ENCODE peak calls at places on chromosomes 1 and 21, in six cellular contexts. One of them, this sample, is unnamed.

GRCh38 chr1:45938029-45938428 is 134.6 kb downstream of the MAST2 start:
- DNase-seq in tibial nerve: no peak
- DNase-seq in heart right ventricle: no peak
- DNase-seq in kidney: no peak
- DNase-seq in CD8-positive, alpha-beta memory T cell: no peak
- DNase-seq in upper lobe of right lung: no peak
- DNase-seq in this sample: no peak

GRCh38 chr1:66316464-66317155 is 217.3 kb upstream of the SGIP1 start:
- DNase-seq in tibial nerve: no peak
- DNase-seq in heart right ventricle: no peak
- DNase-seq in upper lobe of right lung: no peak
- DNase-seq in CD8-positive, alpha-beta memory T cell: no peak
- DNase-seq in kidney: no peak
- DNase-seq in this sample: no peak

GRCh38 chr21:43719748-43720538 is 1.0 kb downstream of the PDXK start:
- DNase-seq in tibial nerve: no peak
- DNase-seq in kidney: peak
- DNase-seq in upper lobe of right lung: peak
- DNase-seq in CD8-positive, alpha-beta memory T cell: no peak
- DNase-seq in heart right ventricle: no peak
- DNase-seq in this sample: no peak

GRCh38 chr1:30379684-30380624 is 343.4 kb downstream of the MATN1 start:
- DNase-seq in kidney: peak
- DNase-seq in upper lobe of right lung: peak
- DNase-seq in CD8-positive, alpha-beta memory T cell: peak
- DNase-seq in heart right ventricle: no peak
- DNase-seq in tibial nerve: no peak
- DNase-seq in this sample: peak

GRCh38 chr1:61377242-61377958 is 295.0 kb downstream of the NFIA start:
- DNase-seq in CD8-positive, alpha-beta memory T cell: no peak
- DNase-seq in upper lobe of right lung: no peak
- DNase-seq in tibial nerve: no peak
- DNase-seq in heart right ventricle: no peak
- DNase-seq in kidney: no peak
- DNase-seq in this sample: no peak

GRCh38 chr1:218274551-218274950 is 10.5 kb upstream of the RRP15 start:
- DNase-seq in heart right ventricle: no peak
- DNase-seq in kidney: no peak
- DNase-seq in upper lobe of right lung: no peak
- DNase-seq in tibial nerve: no peak
- DNase-seq in CD8-positive, alpha-beta memory T cell: no peak
- DNase-seq in this sample: no peak

GRCh38 chr1:33140153-33141149 is 41.4 kb downstream of the TRIM62 start:
- DNase-seq in heart right ventricle: no peak
- DNase-seq in upper lobe of right lung: no peak
- DNase-seq in tibial nerve: no peak
- DNase-seq in CD8-positive, alpha-beta memory T cell: no peak
- DNase-seq in kidney: no peak
- DNase-seq in this sample: no peak

GRCh38 chr1:19552291-19553010 is 67.1 kb upstream of the CAPZB start:
- DNase-seq in CD8-positive, alpha-beta memory T cell: no peak
- DNase-seq in tibial nerve: no peak
- DNase-seq in upper lobe of right lung: no peak
- DNase-seq in heart right ventricle: no peak
- DNase-seq in kidney: no peak
- DNase-seq in this sample: no peak

GRCh38 chr1:112950426-112950825 is 5.6 kb downstream of the SLC16A1 start:
- DNase-seq in CD8-positive, alpha-beta memory T cell: no peak
- DNase-seq in kidney: no peak
- DNase-seq in tibial nerve: no peak
- DNase-seq in heart right ventricle: no peak
- DNase-seq in upper lobe of right lung: no peak
- DNase-seq in this sample: no peak

GRCh38 chr1:84012018-84012417 is 13.1 kb upstream of the TTLL7 start:
- DNase-seq in heart right ventricle: no peak
- DNase-seq in tibial nerve: no peak
- DNase-seq in CD8-positive, alpha-beta memory T cell: no peak
- DNase-seq in upper lobe of right lung: no peak
- DNase-seq in kidney: no peak
- DNase-seq in this sample: no peak

GRCh38 chr1:215529111-215529510 is 38.0 kb upstream of the KCTD3 start:
- DNase-seq in kidney: no peak
- DNase-seq in tibial nerve: no peak
- DNase-seq in heart right ventricle: no peak
- DNase-seq in upper lobe of right lung: no peak
- DNase-seq in CD8-positive, alpha-beta memory T cell: no peak
- DNase-seq in this sample: no peak

GRCh38 chr1:107019166-107019565 is 37.3 kb upstream of the PRMT6 start:
- DNase-seq in kidney: no peak
- DNase-seq in heart right ventricle: no peak
- DNase-seq in CD8-positive, alpha-beta memory T cell: no peak
- DNase-seq in tibial nerve: no peak
- DNase-seq in upper lobe of right lung: no peak
- DNase-seq in this sample: no peak

GRCh38 chr1:160567858-160568682 is 11.2 kb downstream of the CD84 start:
- DNase-seq in CD8-positive, alpha-beta memory T cell: peak
- DNase-seq in tibial nerve: no peak
- DNase-seq in heart right ventricle: no peak
- DNase-seq in kidney: no peak
- DNase-seq in upper lobe of right lung: no peak
- DNase-seq in this sample: no peak

GRCh38 chr1:30645807-30646206 is 77.6 kb downstream of the MATN1 start:
- DNase-seq in kidney: no peak
- DNase-seq in heart right ventricle: no peak
- DNase-seq in upper lobe of right lung: peak
- DNase-seq in tibial nerve: no peak
- DNase-seq in CD8-positive, alpha-beta memory T cell: no peak
- DNase-seq in this sample: peak

GRCh38 chr1:153057375-153057774 is at the start of gene SPRR2A:
- DNase-seq in CD8-positive, alpha-beta memory T cell: no peak
- DNase-seq in heart right ventricle: no peak
- DNase-seq in tibial nerve: no peak
- DNase-seq in upper lobe of right lung: no peak
- DNase-seq in kidney: no peak
- DNase-seq in this sample: no peak

GRCh38 chr21:34884346-34884929 is 164.7 kb downstream of the RUNX1 start:
- DNase-seq in upper lobe of right lung: no peak
- DNase-seq in kidney: no peak
- DNase-seq in tibial nerve: no peak
- DNase-seq in CD8-positive, alpha-beta memory T cell: no peak
- DNase-seq in heart right ventricle: no peak
- DNase-seq in this sample: no peak

GRCh38 chr21:30443226-30443625 is 3.2 kb downstream of the KRTAP15-1 start:
- DNase-seq in upper lobe of right lung: no peak
- DNase-seq in heart right ventricle: no peak
- DNase-seq in tibial nerve: no peak
- DNase-seq in CD8-positive, alpha-beta memory T cell: no peak
- DNase-seq in kidney: no peak
- DNase-seq in this sample: no peak

GRCh38 chr21:30444204-30444603 is 4.1 kb downstream of the KRTAP15-1 start:
- DNase-seq in CD8-positive, alpha-beta memory T cell: no peak
- DNase-seq in kidney: no peak
- DNase-seq in tibial nerve: no peak
- DNase-seq in upper lobe of right lung: no peak
- DNase-seq in heart right ventricle: no peak
- DNase-seq in this sample: no peak

GRCh38 chr21:30446969-30447368 is 6.9 kb downstream of the KRTAP15-1 start:
- DNase-seq in heart right ventricle: no peak
- DNase-seq in upper lobe of right lung: no peak
- DNase-seq in CD8-positive, alpha-beta memory T cell: no peak
- DNase-seq in kidney: no peak
- DNase-seq in tibial nerve: no peak
- DNase-seq in this sample: no peak

GRCh38 chr21:30448514-30448913 is 8.4 kb downstream of the KRTAP15-1 start:
- DNase-seq in tibial nerve: no peak
- DNase-seq in heart right ventricle: no peak
- DNase-seq in kidney: no peak
- DNase-seq in upper lobe of right lung: no peak
- DNase-seq in CD8-positive, alpha-beta memory T cell: no peak
- DNase-seq in this sample: no peak
- H3K27ac ChIP-seq in tibial nerve: no peak
- H3K27ac ChIP-seq in heart right ventricle: no peak
- H3K27ac ChIP-seq in kidney: no peak
- H3K27ac ChIP-seq in upper lobe of right lung: no peak
- H3K27ac ChIP-seq in CD8-positive, alpha-beta memory T cell: no peak
- H3K27ac ChIP-seq in this sample: no peak

DNA sequence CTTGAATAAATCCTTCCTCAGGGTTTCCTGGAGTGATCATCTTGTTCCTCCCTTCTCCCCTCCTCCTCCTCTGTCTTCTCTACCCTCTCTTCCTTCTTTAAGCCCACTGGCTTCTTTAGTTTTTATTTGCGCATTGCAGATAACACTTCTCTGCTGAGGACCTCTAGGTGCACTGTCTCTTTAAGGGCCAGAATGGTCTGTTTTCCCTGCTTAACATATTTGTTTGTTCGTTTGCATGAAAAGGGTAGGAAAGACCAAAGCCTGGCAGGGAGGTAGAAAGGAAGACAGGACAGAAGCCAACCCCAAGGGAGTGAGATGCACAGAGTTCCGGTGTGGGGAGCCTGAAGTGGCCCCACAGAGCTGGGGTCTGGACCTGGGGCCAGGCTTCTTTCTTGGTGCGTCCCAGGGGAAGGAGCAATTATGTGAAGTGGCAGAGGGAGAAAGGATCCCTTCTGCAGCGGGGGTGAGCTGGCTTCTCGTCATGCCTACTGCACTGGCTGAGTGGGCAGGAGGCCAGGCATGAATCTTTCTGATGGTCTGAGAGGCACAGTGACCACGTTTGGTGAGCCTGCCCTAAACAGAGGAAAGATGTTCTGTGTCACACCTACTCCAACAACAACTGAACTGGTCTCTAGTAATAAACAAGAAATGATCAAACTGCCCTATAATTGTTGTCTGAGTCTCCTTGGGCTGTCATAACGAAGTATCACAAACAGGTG is 232.7 kb downstream of the KCNJ6 start:
- DNase-seq in upper lobe of right lung: no peak
- DNase-seq in tibial nerve: no peak
- DNase-seq in CD8-positive, alpha-beta memory T cell: no peak
- DNase-seq in heart right ventricle: no peak
- DNase-seq in kidney: no peak
- DNase-seq in this sample: no peak
- H3K27ac ChIP-seq in upper lobe of right lung: no peak
- H3K27ac ChIP-seq in tibial nerve: no peak
- H3K27ac ChIP-seq in CD8-positive, alpha-beta memory T cell: no peak
- H3K27ac ChIP-seq in heart right ventricle: no peak
- H3K27ac ChIP-seq in kidney: no peak
- H3K27ac ChIP-seq in this sample: no peak

GRCh38 chr1:11109361-11109760 is 9.7 kb upstream of the EXOSC10 start:
- DNase-seq in kidney: no peak
- DNase-seq in tibial nerve: no peak
- DNase-seq in CD8-positive, alpha-beta memory T cell: no peak
- DNase-seq in upper lobe of right lung: no peak
- DNase-seq in heart right ventricle: no peak
- DNase-seq in this sample: no peak
- H3K27ac ChIP-seq in kidney: no peak
- H3K27ac ChIP-seq in tibial nerve: peak
- H3K27ac ChIP-seq in CD8-positive, alpha-beta memory T cell: no peak
- H3K27ac ChIP-seq in upper lobe of right lung: no peak
- H3K27ac ChIP-seq in heart right ventricle: no peak
- H3K27ac ChIP-seq in this sample: no peak

DNA sequence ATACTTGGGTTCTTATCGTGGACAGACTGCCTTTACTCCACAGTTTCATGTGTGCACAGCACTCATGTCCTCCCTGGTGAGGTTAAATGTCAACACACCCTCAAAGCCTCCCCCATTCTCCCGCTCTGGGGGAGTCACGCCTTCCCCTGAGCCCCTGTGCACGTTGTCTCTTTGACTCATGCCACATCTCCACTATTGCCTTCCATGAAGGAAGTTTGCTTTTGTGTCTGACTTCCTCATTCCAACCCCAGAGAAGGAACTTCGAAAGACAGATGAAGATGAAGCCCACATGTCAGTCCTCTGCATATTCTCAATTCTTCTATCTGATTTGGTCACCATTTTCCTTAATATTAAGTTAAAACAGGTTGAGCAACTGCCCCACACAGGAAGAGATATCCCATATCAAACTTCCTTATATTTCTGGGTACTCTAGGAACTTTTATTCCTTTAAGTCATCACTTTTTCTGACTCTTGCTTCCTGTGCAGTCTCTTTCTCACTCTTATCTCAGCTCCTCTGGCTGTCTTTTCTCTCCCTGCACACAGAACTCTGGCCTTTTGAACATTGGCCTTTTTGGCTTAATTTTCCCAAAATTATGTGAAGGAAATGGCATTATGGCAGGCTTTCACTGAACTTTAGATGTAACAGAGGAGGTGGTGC is 41.5 kb downstream of the C4BPA start:
- DNase-seq in upper lobe of right lung: no peak
- DNase-seq in kidney: no peak
- DNase-seq in heart right ventricle: no peak
- DNase-seq in tibial nerve: no peak
- DNase-seq in CD8-positive, alpha-beta memory T cell: no peak
- DNase-seq in this sample: no peak
- H3K27ac ChIP-seq in upper lobe of right lung: no peak
- H3K27ac ChIP-seq in kidney: no peak
- H3K27ac ChIP-seq in heart right ventricle: no peak
- H3K27ac ChIP-seq in tibial nerve: no peak
- H3K27ac ChIP-seq in CD8-positive, alpha-beta memory T cell: no peak
- H3K27ac ChIP-seq in this sample: no peak

GRCh38 chr1:233114159-233114558 is 163.7 kb downstream of the NTPCR start:
- DNase-seq in CD8-positive, alpha-beta memory T cell: no peak
- DNase-seq in kidney: no peak
- DNase-seq in heart right ventricle: no peak
- DNase-seq in upper lobe of right lung: no peak
- DNase-seq in tibial nerve: no peak
- DNase-seq in this sample: peak

GRCh38 chr1:233114860-233115259 is 164.4 kb downstream of the NTPCR start:
- DNase-seq in kidney: no peak
- DNase-seq in heart right ventricle: no peak
- DNase-seq in CD8-positive, alpha-beta memory T cell: no peak
- DNase-seq in upper lobe of right lung: no peak
- DNase-seq in tibial nerve: no peak
- DNase-seq in this sample: no peak

GRCh38 chr1:233113009-233113712 is 162.8 kb downstream of the NTPCR start:
- DNase-seq in heart right ventricle: peak
- DNase-seq in kidney: peak
- DNase-seq in upper lobe of right lung: peak
- DNase-seq in tibial nerve: peak
- DNase-seq in CD8-positive, alpha-beta memory T cell: no peak
- DNase-seq in this sample: peak

GRCh38 chr1:233112184-233113008 is 162.0 kb downstream of the NTPCR start:
- DNase-seq in upper lobe of right lung: no peak
- DNase-seq in heart right ventricle: no peak
- DNase-seq in kidney: no peak
- DNase-seq in tibial nerve: no peak
- DNase-seq in CD8-positive, alpha-beta memory T cell: no peak
- DNase-seq in this sample: no peak

GRCh38 chr1:233113713-233114028 is 163.3 kb downstream of the NTPCR start:
- DNase-seq in CD8-positive, alpha-beta memory T cell: no peak
- DNase-seq in kidney: no peak
- DNase-seq in tibial nerve: no peak
- DNase-seq in upper lobe of right lung: no peak
- DNase-seq in heart right ventricle: no peak
- DNase-seq in this sample: no peak
- H3K27ac ChIP-seq in CD8-positive, alpha-beta memory T cell: no peak
- H3K27ac ChIP-seq in kidney: no peak
- H3K27ac ChIP-seq in tibial nerve: peak
- H3K27ac ChIP-seq in upper lobe of right lung: peak
- H3K27ac ChIP-seq in heart right ventricle: peak
- H3K27ac ChIP-seq in this sample: peak

GRCh38 chr1:226949401-226949800 is 9.3 kb downstream of the COQ8A start:
- DNase-seq in upper lobe of right lung: no peak
- DNase-seq in heart right ventricle: no peak
- DNase-seq in kidney: no peak
- DNase-seq in CD8-positive, alpha-beta memory T cell: no peak
- DNase-seq in tibial nerve: no peak
- DNase-seq in this sample: no peak
- H3K27ac ChIP-seq in upper lobe of right lung: no peak
- H3K27ac ChIP-seq in heart right ventricle: no peak
- H3K27ac ChIP-seq in kidney: no peak
- H3K27ac ChIP-seq in CD8-positive, alpha-beta memory T cell: no peak
- H3K27ac ChIP-seq in tibial nerve: no peak
- H3K27ac ChIP-seq in this sample: no peak

This sample was measured in epithelial cell of prostate.